ENCODE peak calls at places on chromosomes 12 and 14, in four cellular contexts. One of them, this sample, is unnamed.

GRCh38 chr12:96120359-96121100 is 73.6 kb upstream of the ELK3 start:
- DNase-seq in GM20000: peak
- DNase-seq in cardiac muscle cell: peak
- DNase-seq in OCI-LY7: no peak
- DNase-seq in this sample: peak

GRCh38 chr14:80231732-80232131 is 20.4 kb upstream of the DIO2 start:
- DNase-seq in GM20000: no peak
- DNase-seq in cardiac muscle cell: no peak
- DNase-seq in OCI-LY7: no peak
- DNase-seq in this sample: no peak

GRCh38 chr14:78181270-78181669 is 11.1 kb downstream of the NRXN3 start:
- DNase-seq in GM20000: no peak
- DNase-seq in cardiac muscle cell: no peak
- DNase-seq in OCI-LY7: no peak
- DNase-seq in this sample: no peak

GRCh38 chr12:26274441-26275312 is 79.3 kb downstream of the SSPN start:
- DNase-seq in GM20000: peak
- DNase-seq in cardiac muscle cell: peak
- DNase-seq in OCI-LY7: no peak
- DNase-seq in this sample: peak

GRCh38 chr12:11718768-11719253 is 69.3 kb downstream of the ETV6 start:
- DNase-seq in GM20000: no peak
- DNase-seq in cardiac muscle cell: no peak
- DNase-seq in OCI-LY7: no peak
- DNase-seq in this sample: no peak

GRCh38 chr12:82687020-82687951 is 580 bp downstream of the TMTC2 start:
- DNase-seq in GM20000: peak
- DNase-seq in cardiac muscle cell: peak
- DNase-seq in OCI-LY7: peak
- DNase-seq in this sample: peak

GRCh38 chr14:22517117-22517720 is 71.8 kb downstream of the DAD1 start:
- DNase-seq in GM20000: no peak
- DNase-seq in cardiac muscle cell: no peak
- DNase-seq in OCI-LY7: peak
- DNase-seq in this sample: no peak

GRCh38 chr12:92030618-92031017 is 115.0 kb downstream of the BTG1 start:
- DNase-seq in GM20000: peak
- DNase-seq in cardiac muscle cell: peak
- DNase-seq in OCI-LY7: peak
- DNase-seq in this sample: peak

GRCh38 chr12:105120551-105120950 is 13.0 kb downstream of the WASHC4 start:
- DNase-seq in GM20000: no peak
- DNase-seq in cardiac muscle cell: peak
- DNase-seq in OCI-LY7: no peak
- DNase-seq in this sample: no peak

GRCh38 chr12:127280393-127281275 is 986.3 kb upstream of the TMEM132C start:
- DNase-seq in GM20000: peak
- DNase-seq in cardiac muscle cell: peak
- DNase-seq in OCI-LY7: peak
- DNase-seq in this sample: peak

GRCh38 chr12:14213542-14213941 is 151.9 kb upstream of the ATF7IP start:
- DNase-seq in GM20000: no peak
- DNase-seq in cardiac muscle cell: no peak
- DNase-seq in OCI-LY7: no peak
- DNase-seq in this sample: no peak

GRCh38 chr14:37403656-37404055 is 191.4 kb downstream of the FOXA1 start:
- DNase-seq in GM20000: no peak
- DNase-seq in cardiac muscle cell: no peak
- DNase-seq in OCI-LY7: no peak
- DNase-seq in this sample: no peak

GRCh38 chr12:5031242-5031641 is 12.4 kb upstream of the KCNA5 start:
- DNase-seq in GM20000: no peak
- DNase-seq in cardiac muscle cell: no peak
- DNase-seq in OCI-LY7: no peak
- DNase-seq in this sample: no peak

GRCh38 chr12:5031958-5032357 is 11.7 kb upstream of the KCNA5 start:
- DNase-seq in GM20000: no peak
- DNase-seq in cardiac muscle cell: no peak
- DNase-seq in OCI-LY7: no peak
- DNase-seq in this sample: no peak

GRCh38 chr12:5027436-5027835 is 16.2 kb upstream of the KCNA5 start:
- DNase-seq in GM20000: no peak
- DNase-seq in cardiac muscle cell: no peak
- DNase-seq in OCI-LY7: no peak
- DNase-seq in this sample: no peak

GRCh38 chr12:5032821-5033220 is 10.9 kb upstream of the KCNA5 start:
- DNase-seq in GM20000: no peak
- DNase-seq in cardiac muscle cell: no peak
- DNase-seq in OCI-LY7: no peak
- DNase-seq in this sample: no peak

DNA sequence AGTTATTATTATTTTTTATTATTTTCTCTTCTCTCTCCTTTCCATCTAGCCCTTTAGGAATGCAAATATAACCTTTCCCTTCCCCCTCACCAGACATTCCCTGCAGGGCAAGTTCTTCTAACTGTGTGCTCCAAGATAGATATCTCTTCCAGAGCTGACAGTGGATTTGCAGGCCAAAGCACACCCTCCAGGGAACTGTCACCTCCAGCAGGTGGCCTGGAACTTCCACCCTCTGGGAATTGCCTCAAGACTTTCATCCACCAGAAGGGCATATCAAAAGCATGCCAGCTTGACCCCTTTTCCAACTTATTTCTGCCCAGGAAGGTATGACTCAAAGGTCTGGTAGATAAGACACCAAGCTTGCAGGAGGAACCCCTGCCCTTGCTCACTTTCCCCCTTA is 13.6 kb upstream of the KCNA5 start:
- DNase-seq in GM20000: no peak
- DNase-seq in cardiac muscle cell: no peak
- DNase-seq in OCI-LY7: no peak
- DNase-seq in this sample: no peak
- TF ChIP-seq CTCF in GM20000: no peak
- TF ChIP-seq CTCF in cardiac muscle cell: no peak
- TF ChIP-seq CTCF in OCI-LY7: no peak
- TF ChIP-seq CTCF in this sample: no peak

DNA sequence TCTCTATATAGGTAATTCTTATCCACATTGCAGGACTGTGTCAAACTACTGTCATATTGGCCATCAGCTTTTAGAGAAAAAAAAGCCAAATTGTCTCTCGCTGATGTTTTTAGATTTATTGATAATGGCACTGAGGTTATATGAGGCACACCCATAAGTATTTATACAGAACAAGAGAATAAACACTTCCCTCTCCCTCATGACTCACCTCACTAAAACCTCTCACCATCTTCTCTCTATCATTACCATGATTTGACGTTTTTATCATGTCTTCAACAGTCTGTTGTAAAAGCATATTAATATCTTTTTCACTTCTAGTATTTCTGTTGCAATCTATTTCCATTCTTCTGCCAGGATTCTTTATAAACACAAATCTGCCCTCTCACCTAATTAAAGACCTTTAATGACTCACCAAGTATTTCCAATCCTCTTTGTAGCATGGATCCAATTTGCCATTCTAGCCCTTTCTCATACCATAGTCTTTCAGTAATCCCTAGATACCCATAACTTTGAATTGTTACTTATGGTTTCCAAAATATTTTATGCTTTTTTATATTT is 527.7 kb downstream of the SLC16A7 start:
- DNase-seq in GM20000: no peak
- DNase-seq in cardiac muscle cell: no peak
- DNase-seq in OCI-LY7: no peak
- DNase-seq in this sample: no peak
- TF ChIP-seq CTCF in GM20000: no peak
- TF ChIP-seq CTCF in cardiac muscle cell: no peak
- TF ChIP-seq CTCF in OCI-LY7: no peak
- TF ChIP-seq CTCF in this sample: no peak

GRCh38 chr12:90028620-90029051 is 320.0 kb upstream of the ATP2B1 start:
- DNase-seq in GM20000: no peak
- DNase-seq in cardiac muscle cell: no peak
- DNase-seq in OCI-LY7: no peak
- DNase-seq in this sample: no peak
- TF ChIP-seq CTCF in GM20000: no peak
- TF ChIP-seq CTCF in cardiac muscle cell: no peak
- TF ChIP-seq CTCF in OCI-LY7: no peak
- TF ChIP-seq CTCF in this sample: no peak

GRCh38 chr14:23590198-23590597 is 11.6 kb upstream of the JPH4 start:
- DNase-seq in GM20000: no peak
- DNase-seq in cardiac muscle cell: no peak
- DNase-seq in OCI-LY7: no peak
- DNase-seq in this sample: no peak
- TF ChIP-seq CTCF in GM20000: no peak
- TF ChIP-seq CTCF in cardiac muscle cell: no peak
- TF ChIP-seq CTCF in OCI-LY7: no peak
- TF ChIP-seq CTCF in this sample: no peak

GRCh38 chr14:106224694-106224971 is 698.2 kb downstream of the TMEM121 start:
- DNase-seq in GM20000: no peak
- DNase-seq in cardiac muscle cell: no peak
- DNase-seq in OCI-LY7: no peak
- DNase-seq in this sample: no peak

GRCh38 chr14:106222736-106223135 is 696.4 kb downstream of the TMEM121 start:
- DNase-seq in GM20000: no peak
- DNase-seq in cardiac muscle cell: no peak
- DNase-seq in OCI-LY7: no peak
- DNase-seq in this sample: no peak

GRCh38 chr14:106228541-106229158 is 702.3 kb downstream of the TMEM121 start:
- DNase-seq in GM20000: no peak
- DNase-seq in cardiac muscle cell: no peak
- DNase-seq in OCI-LY7: peak
- DNase-seq in this sample: no peak

GRCh38 chr14:106227793-106228192 is 701.4 kb downstream of the TMEM121 start:
- DNase-seq in GM20000: no peak
- DNase-seq in cardiac muscle cell: no peak
- DNase-seq in OCI-LY7: no peak
- DNase-seq in this sample: no peak
- TF ChIP-seq CTCF in GM20000: no peak
- TF ChIP-seq CTCF in cardiac muscle cell: no peak
- TF ChIP-seq CTCF in OCI-LY7: no peak
- TF ChIP-seq CTCF in this sample: no peak

GRCh38 chr14:94738097-94738496 is 31.8 kb downstream of the GSC start:
- DNase-seq in GM20000: no peak
- DNase-seq in cardiac muscle cell: no peak
- DNase-seq in OCI-LY7: no peak
- DNase-seq in this sample: no peak
- TF ChIP-seq CTCF in GM20000: no peak
- TF ChIP-seq CTCF in cardiac muscle cell: no peak
- TF ChIP-seq CTCF in OCI-LY7: no peak
- TF ChIP-seq CTCF in this sample: no peak

DNA sequence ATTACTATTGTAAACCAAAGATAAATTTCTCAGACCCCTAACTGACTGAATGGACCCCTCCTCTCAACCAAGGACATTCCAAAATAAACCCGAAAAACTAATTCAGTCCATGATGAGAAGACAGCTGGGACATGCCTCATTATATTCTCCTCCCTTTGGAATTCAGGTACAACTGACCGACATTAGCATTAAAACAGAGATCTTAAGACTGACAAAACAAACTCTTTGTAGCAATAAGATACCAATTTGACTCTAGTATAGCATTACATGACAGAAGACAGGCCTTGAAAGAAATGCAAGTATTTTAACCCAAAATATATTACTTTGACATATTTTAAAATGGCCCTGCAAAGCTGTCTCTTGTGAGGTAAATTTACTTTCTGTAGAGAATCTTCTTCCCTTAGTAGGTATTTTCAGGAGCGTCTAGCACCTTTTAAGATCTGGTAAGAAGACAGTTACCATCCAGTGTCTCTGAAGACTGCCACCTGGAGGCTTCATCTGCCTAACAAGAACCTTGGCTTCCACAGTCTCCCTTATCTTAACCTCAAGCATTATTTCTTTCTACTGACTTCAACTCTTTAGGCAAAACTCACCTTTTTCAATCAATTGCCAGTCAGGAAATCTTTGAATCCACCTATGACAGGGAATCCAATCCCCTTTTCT is 957.5 kb downstream of the SLC6A15 start:
- DNase-seq in GM20000: no peak
- DNase-seq in cardiac muscle cell: peak
- DNase-seq in OCI-LY7: no peak
- DNase-seq in this sample: no peak
- TF ChIP-seq CTCF in GM20000: no peak
- TF ChIP-seq CTCF in cardiac muscle cell: peak
- TF ChIP-seq CTCF in OCI-LY7: peak
- TF ChIP-seq CTCF in this sample: peak

This sample was measured in GM13977.